ENCODE peak calls at places on chromosome 19, in six cellular contexts. K, M, E, J, S and D are unnamed samples.

GRCh38 chr19:14559916-14560775 is 11.7 kb downstream of the NDUFB7 start:
- DNase-seq in E (no peak), M (no peak), J (no peak), S (no peak), K (peak; percentile 84), D (peak; percentile 27)

GRCh38 chr19:5157186-5157585 is 183.4 kb downstream of the PTPRS start:
- DNase-seq in M (no peak), E (no peak), J (no peak), K (no peak), S (no peak), D (no peak)

GRCh38 chr19:55229789-55230182 is 1.2 kb upstream of the TMEM86B start:
- DNase-seq in S (no peak), M (no peak), J (no peak), K (no peak), E (no peak), D (no peak)

GRCh38 chr19:17863520-17864182 is 3.9 kb downstream of the RPL18A start:
- DNase-seq in E (no peak), M (no peak), S (no peak), K (no peak), J (no peak), D (no peak)

GRCh38 chr19:8526345-8527062 is 12.5 kb upstream of the ZNF414 start:
- DNase-seq in J (peak; percentile 97), M (peak; percentile 70), K (peak; percentile 93), E (peak; percentile 87), S (peak; percentile 90), D (peak; percentile 94)

GRCh38 chr19:44447864-44448674 is at the start of gene ZNF229:
- DNase-seq in M (peak; percentile 91), K (peak; percentile 92), E (peak; percentile 57), J (peak; percentile 92), S (peak; percentile 95), D (peak; percentile 67)

GRCh38 chr19:54392078-54392477 is 23.2 kb upstream of the TTYH1 start:
- DNase-seq in J (no peak), K (no peak), S (no peak), M (no peak), E (no peak), D (no peak)

GRCh38 chr19:44282846-44283245 is 22.0 kb downstream of the ZNF235 start:
- DNase-seq in K (no peak), M (peak; percentile 80), E (no peak), J (no peak), S (no peak), D (no peak)

GRCh38 chr19:15810335-15810734 is 5.1 kb downstream of the OR10H1 start:
- DNase-seq in J (no peak), K (no peak), M (no peak), S (no peak), E (no peak), D (no peak)

GRCh38 chr19:6459356-6460098 is at the start of gene SLC25A23:
- DNase-seq in S (peak; percentile 73), M (no peak), K (peak; percentile 82), E (peak; percentile 42), J (peak; percentile 86), D (peak; percentile 77)